ENCODE peak calls at places on chromosomes 16 and 17, in ten cellular contexts. Q, C, M, Z, P, K, U, B, T and R are unnamed samples.

GRCh38 chr17:18166894-18167293 is 16.7 kb upstream of the ALKBH5 start:
- DNase-seq in P (no peak), Z (peak), C (no peak), U (no peak), M (no peak), B (no peak), Q (no peak), T (no peak), K (no peak), R (no peak)

GRCh38 chr17:27540300-27541105 is 84.3 kb downstream of the KSR1 start:
- DNase-seq in Z (peak), K (peak), Q (no peak), C (no peak), M (no peak), U (no peak), T (no peak), P (peak), B (peak), R (peak)

GRCh38 chr17:17214646-17215436 is 8.7 kb upstream of the PLD6 start:
- DNase-seq in M (no peak), Q (no peak), K (no peak), Z (no peak), U (no peak), C (no peak), T (no peak), P (no peak), B (no peak), R (no peak)

GRCh38 chr16:84832488-84833141 is 12.8 kb downstream of the CRISPLD2 start:
- DNase-seq in P (peak), M (no peak), B (peak), Q (no peak), Z (peak), T (no peak), K (peak), C (no peak), U (no peak), R (peak)

GRCh38 chr17:74465378-74466110 is 890 bp upstream of the CD300A start:
- DNase-seq in P (no peak), Z (no peak), U (no peak), Q (no peak), M (no peak), B (no peak), T (no peak), C (no peak), K (no peak), R (no peak)

GRCh38 chr17:29071303-29071702 is 28.4 kb downstream of the PIPOX start:
- DNase-seq in Q (no peak), P (no peak), K (no peak), B (no peak), Z (no peak), U (no peak), T (no peak), C (no peak), M (no peak), R (no peak)

GRCh38 chr17:36195474-36196098 is 972 bp downstream of the CCL3L1 start:
- DNase-seq in Z (no peak), U (no peak), C (no peak), M (no peak), Q (no peak), P (no peak), B (no peak), K (no peak), T (no peak), R (no peak)

GRCh38 chr17:78342438-78343098 is 17.3 kb downstream of the SOCS3 start:
- DNase-seq in M (no peak), Q (no peak), U (no peak), P (peak), T (peak), C (peak), Z (no peak), K (no peak), B (no peak), R (peak)

GRCh38 chr16:13779676-13780075 is 140.3 kb upstream of the ERCC4 start:
- DNase-seq in K (no peak), Q (no peak), Z (no peak), M (no peak), B (no peak), T (no peak), C (no peak), U (no peak), P (no peak), R (no peak)

GRCh38 chr17:15453246-15453645 is 14.2 kb downstream of the CDRT4 start:
- DNase-seq in P (no peak), C (no peak), T (no peak), U (no peak), B (no peak), Q (no peak), M (no peak), K (no peak), Z (no peak), R (no peak)

GRCh38 chr17:8005951-8006730 is 3.7 kb downstream of the GUCY2D start:
- DNase-seq in U (no peak), K (no peak), M (no peak), Z (no peak), C (peak), P (peak), Q (no peak), B (no peak), T (no peak), R (peak)

GRCh38 chr16:78659216-78659615 is 559.8 kb downstream of the WWOX start:
- DNase-seq in Z (no peak), C (peak), P (no peak), M (no peak), B (no peak), T (no peak), U (no peak), K (no peak), Q (no peak), R (no peak)

GRCh38 chr17:21253646-21254441 is 634 bp upstream of the NATD1 start:
- DNase-seq in T (no peak), P (no peak), B (no peak), K (no peak), M (no peak), Z (no peak), Q (no peak), U (no peak), C (no peak), R (no peak)

GRCh38 chr17:144936-145670 is 7.7 kb downstream of the SCGB1C2 start:
- DNase-seq in Z (peak), B (peak), T (no peak), U (no peak), C (no peak), M (no peak), K (no peak), P (peak), Q (no peak), R (peak)

GRCh38 chr16:70695351-70696070 is 9.7 kb upstream of the MTSS2 start:
- DNase-seq in C (peak), K (peak), M (no peak), B (no peak), T (no peak), Z (peak), U (no peak), Q (no peak), P (no peak), R (no peak)

GRCh38 chr17:56222255-56222654 is 69.0 kb downstream of the ANKFN1 start:
- DNase-seq in B (no peak), Z (no peak), P (no peak), K (no peak), U (no peak), Q (no peak), C (no peak), T (no peak), M (no peak), R (no peak)

GRCh38 chr16:35737076-35737475 is 2277.7 kb downstream of the TP53TG3F start:
- DNase-seq in K (no peak), U (no peak), T (no peak), Z (no peak), M (no peak), P (no peak), Q (no peak), C (no peak), B (no peak), R (no peak)

GRCh38 chr17:50037321-50038107 is 18.4 kb upstream of the ITGA3 start:
- DNase-seq in U (no peak), Z (peak), Q (no peak), K (peak), B (no peak), M (no peak), C (peak), P (peak), T (no peak), R (peak)

GRCh38 chr16:14321542-14321941 is 250.4 kb downstream of the MRTFB start:
- DNase-seq in Q (no peak), B (peak), Z (no peak), M (no peak), C (peak), T (no peak), K (no peak), P (no peak), U (no peak), R (no peak)

DNA sequence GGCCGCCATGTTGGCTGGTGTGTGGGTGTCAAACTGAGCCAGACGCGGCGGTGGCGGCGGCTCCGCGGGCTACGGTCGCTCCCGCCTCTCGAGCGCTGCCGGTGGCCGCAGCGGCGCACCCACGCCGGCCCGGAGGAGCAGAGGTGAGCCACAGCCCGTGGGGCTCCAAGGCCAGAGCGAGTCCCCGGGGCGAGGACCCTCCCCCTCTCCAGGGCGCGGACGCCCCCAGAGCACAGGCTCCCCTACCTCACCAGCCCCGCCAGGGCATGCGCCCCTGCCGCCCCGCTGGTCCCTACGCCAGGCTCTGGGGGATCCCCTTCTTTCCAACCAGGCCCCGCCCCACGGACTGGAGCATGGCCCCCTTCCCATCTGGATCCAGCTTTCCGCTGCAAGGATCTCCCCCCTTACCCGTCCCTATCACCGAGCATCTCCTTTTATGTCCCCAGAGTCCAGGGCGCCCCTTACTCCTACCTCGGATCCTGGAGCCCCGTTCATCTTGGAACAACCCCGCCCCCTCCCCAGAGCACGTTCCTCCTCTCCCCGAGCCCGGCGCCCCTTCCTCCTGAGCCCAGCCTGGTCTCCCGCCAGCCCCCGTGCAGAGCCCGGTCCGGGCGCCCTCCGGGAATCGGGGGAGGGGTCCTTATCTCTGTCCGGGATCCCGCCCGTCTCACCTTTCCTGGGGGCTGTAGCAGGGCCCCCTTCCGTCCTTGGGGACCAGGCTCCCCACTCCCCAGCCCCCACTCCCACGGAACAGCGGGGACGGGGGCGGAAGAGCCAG is 412 bp downstream of the EPN2 start:
- DNase-seq in T (no peak), Z (peak), P (peak), K (peak), U (no peak), M (no peak), Q (no peak), B (no peak), C (peak), R (peak)
- H3K27ac ChIP-seq in T (peak), Z (peak), P (peak), K (peak), U (no peak), M (peak), Q (peak), B (peak), C (peak), R (peak)

GRCh38 chr17:32555611-32556310 is 69.0 kb downstream of the CDK5R1 start:
- DNase-seq in U (no peak), C (no peak), Z (no peak), T (no peak), Q (no peak), M (no peak), B (no peak), P (no peak), K (no peak), R (no peak)

GRCh38 chr17:32558328-32558955 is 71.6 kb downstream of the CDK5R1 start:
- DNase-seq in M (no peak), C (no peak), P (no peak), K (no peak), Q (no peak), Z (no peak), U (no peak), B (no peak), T (no peak), R (no peak)

GRCh38 chr17:32563583-32563982 is 76.8 kb downstream of the CDK5R1 start:
- DNase-seq in Q (no peak), Z (peak), T (no peak), M (no peak), C (no peak), U (no peak), P (no peak), K (no peak), B (no peak), R (no peak)

GRCh38 chr17:32564325-32564724 is 77.5 kb downstream of the CDK5R1 start:
- DNase-seq in U (no peak), B (no peak), T (no peak), Z (no peak), K (no peak), P (no peak), C (no peak), M (no peak), Q (no peak), R (no peak)

DNA sequence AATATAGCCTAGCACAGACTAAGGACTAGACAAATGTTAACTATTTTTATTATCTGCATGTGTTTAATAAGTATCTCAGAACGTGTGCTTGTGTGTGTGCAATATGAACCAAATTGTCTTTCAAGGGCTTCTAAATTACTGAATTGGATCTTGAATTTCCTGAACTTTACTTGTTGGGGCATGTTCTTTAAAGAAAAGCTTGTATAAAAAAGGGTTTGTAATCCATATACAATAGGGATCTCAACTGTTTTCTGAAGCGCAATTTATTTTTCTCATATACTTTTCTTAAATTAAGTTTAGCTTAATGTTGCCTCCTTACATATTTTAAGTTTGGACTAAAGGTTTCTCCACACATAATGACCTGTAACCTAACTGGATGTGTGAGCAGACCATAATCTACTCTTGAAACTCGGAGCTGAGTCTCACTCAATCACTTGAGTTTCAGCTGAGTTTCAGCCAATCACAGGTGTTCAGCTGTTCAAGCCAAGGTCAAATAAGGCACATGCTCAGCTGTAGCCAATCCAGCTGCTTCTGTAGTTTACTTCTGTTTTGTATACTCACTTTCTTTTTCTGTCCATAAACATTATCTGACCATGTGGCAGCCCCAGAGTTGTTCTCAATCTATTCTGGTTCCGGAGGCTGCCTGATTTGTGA is 72.3 kb downstream of the CDK5R1 start:
- DNase-seq in Z (no peak), T (no peak), B (no peak), U (no peak), M (no peak), Q (no peak), C (peak), K (no peak), P (no peak), R (no peak)
- TF ChIP-seq POLR2AphosphoS5 in Z (no peak), T (no peak), B (no peak), U (no peak), M (no peak), Q (no peak), C (no peak), K (no peak), P (no peak), R (no peak)

DNA sequence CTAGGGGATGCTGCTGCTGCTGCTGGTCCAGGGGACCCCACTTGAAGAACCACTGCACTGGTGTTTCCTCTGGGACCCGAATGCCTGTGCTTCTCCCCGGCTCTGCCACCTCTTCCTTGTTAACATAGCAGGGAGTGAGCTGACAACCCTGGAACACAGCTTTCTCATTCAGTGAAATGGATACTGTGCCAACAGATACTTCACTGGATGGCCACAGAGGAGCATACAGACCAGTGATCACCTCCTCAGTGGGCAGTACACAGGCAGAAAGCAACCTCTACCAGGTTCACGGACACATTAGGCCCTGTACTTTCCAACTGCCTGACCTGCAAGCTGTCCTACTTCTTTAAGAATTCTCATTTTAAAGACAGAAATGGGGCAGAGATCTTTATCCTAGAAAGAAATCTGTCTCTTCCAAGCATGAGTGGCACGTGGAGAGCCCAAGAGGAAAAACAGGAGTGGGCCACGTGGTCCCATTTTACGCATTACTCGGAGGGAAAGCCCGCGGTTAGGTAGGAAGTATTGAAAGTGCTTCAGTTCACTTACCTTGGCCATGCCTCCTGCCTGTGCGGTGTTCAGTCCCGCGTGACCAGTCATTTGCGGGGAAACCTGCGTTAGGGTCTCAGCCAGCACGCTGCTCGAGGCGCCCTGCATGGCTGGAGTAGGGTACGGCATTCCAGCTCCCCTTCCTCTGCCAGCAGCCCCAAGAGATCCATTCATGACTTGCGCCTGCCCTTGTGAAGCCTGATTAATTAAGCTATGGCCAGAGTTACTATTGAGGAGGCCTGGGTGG is 30.6 kb downstream of the CREBBP start:
- DNase-seq in K (no peak), Z (no peak), T (no peak), B (no peak), U (no peak), M (no peak), P (no peak), Q (no peak), C (no peak), R (no peak)
- H3K27ac ChIP-seq in K (no peak), Z (peak), T (no peak), B (no peak), U (no peak), M (no peak), P (peak), Q (no peak), C (peak), R (no peak)

GRCh38 chr17:41184480-41184961 is at the start of gene KRTAP4-1:
- DNase-seq in C (no peak), U (no peak), B (no peak), T (no peak), P (no peak), K (no peak), Q (no peak), M (no peak), Z (no peak), R (no peak)
- TF ChIP-seq POLR2AphosphoS5 in C (no peak), U (no peak), B (no peak), T (no peak), P (no peak), K (no peak), Q (no peak), M (no peak), Z (no peak), R (no peak)

DNA sequence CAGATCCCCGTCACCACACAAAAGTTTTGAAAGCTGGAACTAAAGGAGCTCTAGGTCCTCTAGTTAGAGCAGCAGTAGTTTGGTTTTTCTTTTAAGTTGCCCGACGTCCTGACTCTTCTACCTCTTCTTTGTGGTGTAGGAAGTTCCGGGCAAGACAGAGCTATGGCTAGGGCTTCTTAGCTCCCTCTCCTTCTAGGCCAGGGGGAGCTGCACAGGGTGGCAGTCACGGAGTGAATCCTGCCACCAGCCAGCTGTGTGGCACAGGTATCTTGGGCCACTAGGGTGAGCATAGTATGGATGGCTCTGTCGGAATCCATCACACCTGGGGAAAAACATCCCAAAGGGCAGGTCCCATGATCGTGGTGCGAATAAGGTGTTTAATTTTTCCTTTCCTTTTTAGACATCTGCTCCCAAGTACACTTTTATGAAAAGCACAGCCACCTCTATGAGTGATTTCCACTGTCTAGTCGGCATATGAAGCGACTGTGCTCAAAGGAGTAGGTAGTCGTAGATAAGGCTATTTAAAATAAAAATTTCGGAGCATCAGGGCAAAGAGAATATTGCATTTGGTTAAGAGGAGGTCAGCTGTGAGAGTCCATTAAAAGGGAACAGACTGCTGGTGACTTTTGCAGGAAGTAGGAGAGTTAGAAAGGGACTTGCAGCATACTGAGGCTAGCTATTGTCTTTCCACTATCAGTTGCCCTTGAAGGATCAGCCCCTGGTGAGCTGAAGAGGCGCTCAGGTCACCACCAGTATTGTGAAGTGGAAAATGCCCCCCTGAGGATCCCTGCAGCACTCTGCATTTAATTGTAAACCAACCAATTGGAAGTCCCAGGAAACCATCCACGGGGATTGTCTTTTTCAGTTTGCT is 2.1 kb downstream of the PRKCA start:
- DNase-seq in U (no peak), M (peak), T (no peak), K (peak), Z (no peak), Q (no peak), B (no peak), C (peak), P (no peak), R (no peak)
- H3K27ac ChIP-seq in U (no peak), M (no peak), T (no peak), K (peak), Z (peak), Q (peak), B (peak), C (peak), P (peak), R (no peak)

GRCh38 chr16:8026450-8026849 is 563.9 kb downstream of the TMEM114 start:
- DNase-seq in K (no peak), Z (no peak), B (no peak), C (no peak), U (peak), M (no peak), Q (no peak), T (no peak), P (no peak), R (no peak)

GRCh38 chr16:8023326-8023725 is 567.0 kb downstream of the TMEM114 start:
- DNase-seq in B (no peak), M (no peak), T (no peak), U (no peak), Q (no peak), P (no peak), K (no peak), C (no peak), Z (no peak), R (no peak)
- TF ChIP-seq POLR2AphosphoS5 in B (no peak), M (no peak), T (no peak), U (no peak), Q (no peak), P (no peak), K (no peak), C (no peak), Z (no peak), R (no peak)